ENCODE peak calls at places on chromosomes 12 and 14, in eight cellular contexts. B, T, Q, A, L, U, E and S are unnamed samples.

GRCh38 chr14:88618476-88618875 is 55.6 kb downstream of the ZC3H14 start:
- DNase-seq in B (no peak), T (no peak), Q (no peak), A (no peak), L (no peak), U (no peak), E (no peak), S (no peak)

GRCh38 chr12:47549258-47549657 is 156.6 kb downstream of the RPAP3 start:
- DNase-seq in B (no peak), T (no peak), Q (no peak), A (no peak), L (no peak), U (no peak), E (peak; percentile 13), S (no peak)

GRCh38 chr12:9864913-9865675 is 4.1 kb downstream of the CLEC2B start:
- DNase-seq in B (no peak), T (no peak), Q (no peak), A (no peak), L (no peak), U (no peak), E (no peak), S (no peak)

GRCh38 chr12:108316153-108316892 is 22.8 kb downstream of the CMKLR1 start:
- DNase-seq in B (no peak), T (no peak), Q (no peak), A (no peak), L (no peak), U (no peak), E (no peak), S (no peak)

GRCh38 chr14:88363624-88364023 is 21.8 kb upstream of the SPATA7 start:
- DNase-seq in B (no peak), T (no peak), Q (no peak), A (no peak), L (no peak), U (no peak), E (no peak), S (no peak)

GRCh38 chr12:47828008-47828966 is 8.6 kb upstream of the HDAC7 start:
- DNase-seq in B (no peak), T (no peak), Q (no peak), A (no peak), L (no peak), U (no peak), E (no peak), S (no peak)

GRCh38 chr12:85781751-85782150 is 54.5 kb downstream of the RASSF9 start:
- DNase-seq in B (no peak), T (no peak), Q (no peak), A (no peak), L (no peak), U (no peak), E (no peak), S (no peak)

GRCh38 chr14:89771251-89771650 is 183.3 kb downstream of the EFCAB11 start:
- DNase-seq in B (peak; percentile 4), T (no peak), Q (no peak), A (no peak), L (no peak), U (no peak), E (no peak), S (no peak)

GRCh38 chr14:38404100-38404541 is 148.2 kb upstream of the CLEC14A start:
- DNase-seq in B (no peak), T (no peak), Q (no peak), A (peak; percentile 4), L (no peak), U (no peak), E (no peak), S (no peak)

GRCh38 chr14:91058017-91058675 is 2.3 kb downstream of the RPS6KA5 start:
- DNase-seq in B (no peak), T (no peak), Q (no peak), A (no peak), L (no peak), U (no peak), E (no peak), S (no peak)

GRCh38 chr12:66695130-66695529 is 16.3 kb upstream of the GRIP1 start:
- DNase-seq in B (no peak), T (no peak), Q (no peak), A (no peak), L (peak; percentile 86), U (no peak), E (no peak), S (no peak)

GRCh38 chr14:73740921-73741326 is 26.7 kb upstream of the PNMA1 start:
- DNase-seq in B (no peak), T (no peak), Q (no peak), A (no peak), L (peak; percentile 60), U (no peak), E (no peak), S (no peak)

GRCh38 chr14:34059925-34060746 is 109.3 kb upstream of the EGLN3 start:
- DNase-seq in B (peak; percentile 39), T (no peak), Q (peak; percentile 23), A (peak; percentile 19), L (peak; percentile 52), U (no peak), E (peak; percentile 48), S (no peak)

GRCh38 chr12:41979574-41979973 is 165.1 kb downstream of the GXYLT1 start:
- DNase-seq in B (no peak), T (no peak), Q (no peak), A (no peak), L (no peak), U (no peak), E (no peak), S (no peak)

GRCh38 chr12:62683724-62684501 is 217.3 kb downstream of the MON2 start:
- DNase-seq in B (no peak), T (no peak), Q (no peak), A (peak; percentile 96), L (no peak), U (no peak), E (no peak), S (no peak)

GRCh38 chr14:89397569-89397968 is 19.5 kb downstream of the FOXN3 start:
- DNase-seq in B (no peak), T (peak; percentile 34), Q (no peak), A (no peak), L (no peak), U (no peak), E (no peak), S (no peak)

GRCh38 chr12:99752740-99753139 is 105.2 kb downstream of the GARIN6 start:
- DNase-seq in B (no peak), T (no peak), Q (no peak), A (no peak), L (no peak), U (no peak), E (no peak), S (no peak)

GRCh38 chr14:53355581-53356112 is 202.5 kb upstream of the DDHD1 start:
- DNase-seq in B (peak; percentile 60), T (no peak), Q (no peak), A (peak; percentile 99), L (no peak), U (no peak), E (no peak), S (no peak)

GRCh38 chr12:68878846-68879245 is 54.1 kb downstream of the CPM start:
- DNase-seq in B (no peak), T (no peak), Q (no peak), A (no peak), L (no peak), U (no peak), E (no peak), S (no peak)

GRCh38 chr12:114952573-114953196 is 268.7 kb upstream of the TBX3 start:
- DNase-seq in B (peak; percentile 16), T (no peak), Q (no peak), A (peak; percentile 37), L (no peak), U (no peak), E (no peak), S (no peak)

GRCh38 chr12:96886998-96887677 is 19.9 kb upstream of the NEDD1 start:
- DNase-seq in B (peak; percentile 38), T (no peak), Q (no peak), A (peak; percentile 94), L (no peak), U (no peak), E (no peak), S (no peak)

GRCh38 chr12:71754461-71755145 is at the start of gene RAB21:
- DNase-seq in B (peak; percentile 94), T (peak; percentile 98), Q (peak; percentile 95), A (peak; percentile 90), L (peak; percentile 98), U (peak; percentile 99), E (peak; percentile 99), S (peak; percentile 93)

GRCh38 chr12:88255224-88255623 is 113.1 kb downstream of the TMTC3 start:
- DNase-seq in B (no peak), T (no peak), Q (no peak), A (no peak), L (no peak), U (no peak), E (no peak), S (no peak)

GRCh38 chr14:29558516-29558915 is 369.1 kb downstream of the PRKD1 start:
- DNase-seq in B (no peak), T (no peak), Q (no peak), A (no peak), L (no peak), U (no peak), E (no peak), S (no peak)

GRCh38 chr14:85701763-85702162 is 171.8 kb downstream of the FLRT2 start:
- DNase-seq in B (no peak), T (no peak), Q (no peak), A (no peak), L (no peak), U (no peak), E (no peak), S (no peak)

GRCh38 chr14:37588956-37589737 is 5.9 kb downstream of the FOXA1 start:
- DNase-seq in B (no peak), T (no peak), Q (no peak), A (no peak), L (no peak), U (no peak), E (no peak), S (no peak)

GRCh38 chr12:17588968-17589367 is 501.0 kb downstream of the RERGL start:
- DNase-seq in B (no peak), T (peak; percentile 32), Q (no peak), A (no peak), L (peak; percentile 5), U (no peak), E (no peak), S (no peak)

GRCh38 chr12:4293299-4293941 is 19.9 kb downstream of the CCND2 start:
- DNase-seq in B (no peak), T (no peak), Q (no peak), A (no peak), L (no peak), U (no peak), E (peak; percentile 60), S (no peak)

GRCh38 chr12:127280393-127281275 is 986.3 kb upstream of the TMEM132C start:
- DNase-seq in B (no peak), T (peak; percentile 39), Q (peak; percentile 68), A (no peak), L (no peak), U (peak; percentile 2), E (peak; percentile 71), S (no peak)